ENCODE peak calls at places on chromosomes 4 and X, in eight cellular contexts. One of them, this sample, is unnamed.

GRCh38 chr4:150087007-150087406 is 8.8 kb downstream of the DCLK2 start:
- DNase-seq in GM23248: no peak
- DNase-seq in transverse colon: no peak
- DNase-seq in astrocyte: no peak
- DNase-seq in MM.1S: no peak
- DNase-seq in PC-3: peak
- DNase-seq in lung: no peak
- DNase-seq in SK-N-SH: no peak
- DNase-seq in this sample: no peak

GRCh38 chr4:81490761-81491160 is 19.1 kb upstream of the RASGEF1B start:
- DNase-seq in GM23248: no peak
- DNase-seq in transverse colon: no peak
- DNase-seq in astrocyte: no peak
- DNase-seq in MM.1S: no peak
- DNase-seq in PC-3: no peak
- DNase-seq in lung: no peak
- DNase-seq in SK-N-SH: no peak
- DNase-seq in this sample: no peak

GRCh38 chr4:169251291-169252235 is 19.2 kb downstream of the SH3RF1 start:
- DNase-seq in GM23248: no peak
- DNase-seq in transverse colon: peak
- DNase-seq in astrocyte: peak
- DNase-seq in MM.1S: no peak
- DNase-seq in PC-3: peak
- DNase-seq in lung: no peak
- DNase-seq in SK-N-SH: no peak
- DNase-seq in this sample: no peak

GRCh38 chrX:109684136-109684535 is 48.9 kb downstream of the ACSL4 start:
- DNase-seq in GM23248: peak
- DNase-seq in transverse colon: no peak
- DNase-seq in astrocyte: peak
- DNase-seq in MM.1S: no peak
- DNase-seq in PC-3: no peak
- DNase-seq in lung: no peak
- DNase-seq in SK-N-SH: no peak
- DNase-seq in this sample: no peak

GRCh38 chr4:47525154-47525819 is 40.2 kb downstream of the ATP10D start:
- DNase-seq in GM23248: peak
- DNase-seq in transverse colon: no peak
- DNase-seq in astrocyte: peak
- DNase-seq in MM.1S: no peak
- DNase-seq in PC-3: peak
- DNase-seq in lung: no peak
- DNase-seq in SK-N-SH: no peak
- DNase-seq in this sample: no peak

GRCh38 chr4:11428161-11428700 is 463 bp downstream of the HS3ST1 start:
- DNase-seq in GM23248: no peak
- DNase-seq in transverse colon: no peak
- DNase-seq in astrocyte: no peak
- DNase-seq in MM.1S: peak
- DNase-seq in PC-3: no peak
- DNase-seq in lung: no peak
- DNase-seq in SK-N-SH: no peak
- DNase-seq in this sample: no peak

GRCh38 chr4:80171251-80171650 is 26.1 kb upstream of the PRDM8 start:
- DNase-seq in GM23248: peak
- DNase-seq in transverse colon: no peak
- DNase-seq in astrocyte: peak
- DNase-seq in MM.1S: no peak
- DNase-seq in PC-3: no peak
- DNase-seq in lung: no peak
- DNase-seq in SK-N-SH: no peak
- DNase-seq in this sample: no peak

GRCh38 chr4:139986621-139987510 is 167.1 kb downstream of the MAML3 start:
- DNase-seq in GM23248: peak
- DNase-seq in transverse colon: no peak
- DNase-seq in astrocyte: peak
- DNase-seq in MM.1S: no peak
- DNase-seq in PC-3: no peak
- DNase-seq in lung: no peak
- DNase-seq in SK-N-SH: peak
- DNase-seq in this sample: no peak

GRCh38 chrX:103585421-103586313 is at the start of gene TCEAL4:
- DNase-seq in GM23248: peak
- DNase-seq in transverse colon: peak
- DNase-seq in astrocyte: no peak
- DNase-seq in MM.1S: peak
- DNase-seq in PC-3: peak
- DNase-seq in lung: peak
- DNase-seq in SK-N-SH: peak
- DNase-seq in this sample: peak
- H3K27ac ChIP-seq in GM23248: peak
- H3K27ac ChIP-seq in transverse colon: peak
- H3K27ac ChIP-seq in astrocyte: peak
- H3K27ac ChIP-seq in MM.1S: no peak
- H3K27ac ChIP-seq in PC-3: peak
- H3K27ac ChIP-seq in lung: peak
- H3K27ac ChIP-seq in SK-N-SH: peak
- H3K27ac ChIP-seq in this sample: peak

DNA sequence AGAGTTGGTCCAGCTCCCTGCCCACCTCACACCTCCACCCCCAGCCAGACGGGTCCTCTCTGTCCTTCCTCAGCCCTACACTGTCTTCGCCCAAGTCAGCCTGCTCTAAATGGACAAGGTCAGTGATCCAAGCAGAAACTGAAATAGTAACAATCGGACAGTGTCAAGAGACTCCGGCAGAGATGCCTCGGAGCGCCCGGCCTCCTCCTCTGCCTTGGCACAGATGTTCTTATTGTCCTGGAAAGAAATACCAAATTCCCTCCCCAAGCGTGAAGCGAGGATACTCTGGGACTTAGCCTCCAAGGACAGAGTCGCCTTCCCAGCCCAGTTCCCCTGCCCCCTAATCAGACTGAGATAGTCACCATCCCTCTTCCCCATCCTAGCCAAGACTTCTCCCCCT is 28.5 kb downstream of the UTP14A start:
- DNase-seq in GM23248: no peak
- DNase-seq in transverse colon: no peak
- DNase-seq in astrocyte: no peak
- DNase-seq in MM.1S: no peak
- DNase-seq in PC-3: no peak
- DNase-seq in lung: no peak
- DNase-seq in SK-N-SH: no peak
- DNase-seq in this sample: peak
- H3K27ac ChIP-seq in GM23248: no peak
- H3K27ac ChIP-seq in transverse colon: no peak
- H3K27ac ChIP-seq in astrocyte: no peak
- H3K27ac ChIP-seq in MM.1S: no peak
- H3K27ac ChIP-seq in PC-3: no peak
- H3K27ac ChIP-seq in lung: no peak
- H3K27ac ChIP-seq in SK-N-SH: no peak
- H3K27ac ChIP-seq in this sample: peak

DNA sequence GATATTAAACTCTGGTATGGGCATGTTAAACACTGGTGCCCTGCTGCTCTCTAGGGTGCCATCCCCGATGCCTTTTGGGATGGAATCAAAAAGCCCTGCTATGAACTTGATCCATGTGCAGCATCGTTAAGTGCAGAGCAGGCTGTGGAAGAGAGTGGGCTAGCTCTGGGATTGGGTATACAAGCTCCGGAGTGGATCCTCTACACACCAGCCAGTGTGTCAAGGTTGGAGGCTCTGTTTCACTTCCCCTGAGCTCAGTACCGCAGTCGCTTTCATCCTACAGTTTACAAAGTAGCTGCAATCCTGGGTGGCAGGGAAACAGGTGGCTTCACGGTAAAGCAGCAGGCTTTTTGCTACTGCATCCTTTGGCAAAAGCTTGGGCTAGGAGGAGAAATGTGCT is 108.2 kb upstream of the SLC4A4 start:
- DNase-seq in GM23248: no peak
- DNase-seq in transverse colon: no peak
- DNase-seq in astrocyte: no peak
- DNase-seq in MM.1S: peak
- DNase-seq in PC-3: no peak
- DNase-seq in lung: no peak
- DNase-seq in SK-N-SH: no peak
- DNase-seq in this sample: no peak
- H3K27ac ChIP-seq in GM23248: no peak
- H3K27ac ChIP-seq in transverse colon: peak
- H3K27ac ChIP-seq in astrocyte: no peak
- H3K27ac ChIP-seq in MM.1S: peak
- H3K27ac ChIP-seq in PC-3: no peak
- H3K27ac ChIP-seq in lung: peak
- H3K27ac ChIP-seq in SK-N-SH: no peak
- H3K27ac ChIP-seq in this sample: no peak

GRCh38 chr4:6894086-6894478 is 15.5 kb upstream of the TBC1D14 start:
- DNase-seq in GM23248: no peak
- DNase-seq in transverse colon: peak
- DNase-seq in astrocyte: no peak
- DNase-seq in MM.1S: no peak
- DNase-seq in PC-3: no peak
- DNase-seq in lung: no peak
- DNase-seq in SK-N-SH: no peak
- DNase-seq in this sample: no peak

GRCh38 chr4:6891436-6892170 is 18.0 kb upstream of the TBC1D14 start:
- DNase-seq in GM23248: peak
- DNase-seq in transverse colon: no peak
- DNase-seq in astrocyte: peak
- DNase-seq in MM.1S: no peak
- DNase-seq in PC-3: no peak
- DNase-seq in lung: no peak
- DNase-seq in SK-N-SH: no peak
- DNase-seq in this sample: no peak

GRCh38 chr4:6892909-6893202 is 16.8 kb upstream of the TBC1D14 start:
- DNase-seq in GM23248: no peak
- DNase-seq in transverse colon: no peak
- DNase-seq in astrocyte: no peak
- DNase-seq in MM.1S: no peak
- DNase-seq in PC-3: no peak
- DNase-seq in lung: no peak
- DNase-seq in SK-N-SH: no peak
- DNase-seq in this sample: no peak

GRCh38 chr4:6893449-6894085 is 16.1 kb upstream of the TBC1D14 start:
- DNase-seq in GM23248: peak
- DNase-seq in transverse colon: peak
- DNase-seq in astrocyte: peak
- DNase-seq in MM.1S: no peak
- DNase-seq in PC-3: no peak
- DNase-seq in lung: no peak
- DNase-seq in SK-N-SH: no peak
- DNase-seq in this sample: no peak

DNA sequence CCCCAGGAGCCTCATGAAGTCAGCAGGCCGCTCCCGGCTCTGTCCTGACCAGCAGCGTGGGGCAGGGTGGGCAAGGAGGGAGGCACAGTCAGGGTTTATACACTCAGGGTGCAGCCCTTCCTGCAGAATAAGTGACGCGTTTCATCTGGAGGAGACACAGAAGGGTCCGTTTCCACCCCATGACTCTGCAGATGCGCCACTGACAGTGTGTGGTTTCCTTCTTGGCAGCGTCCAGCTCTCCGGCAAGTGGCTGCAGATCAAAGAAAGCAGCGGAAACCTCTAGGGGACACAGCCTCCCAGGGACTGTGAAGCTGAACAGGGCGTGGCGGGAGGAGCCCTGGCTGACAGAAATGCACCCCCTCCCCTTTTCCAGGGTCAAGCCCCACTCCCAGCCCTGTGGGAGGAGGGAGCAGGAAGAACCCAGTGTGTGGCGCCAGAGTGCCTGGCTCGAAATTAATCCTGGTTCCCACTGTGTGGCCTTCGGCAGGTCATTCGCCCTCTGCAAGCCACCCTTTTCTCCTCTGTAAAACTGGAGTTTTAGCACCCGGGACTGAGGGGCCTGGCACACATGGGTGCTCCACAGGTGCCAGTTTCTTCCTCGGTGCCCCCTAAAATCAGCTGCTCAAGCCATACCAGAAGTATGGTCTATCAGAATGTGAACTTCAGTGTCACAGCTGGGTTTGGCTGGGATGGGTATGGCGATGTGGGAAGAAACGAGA is 17.3 kb upstream of the TBC1D14 start:
- DNase-seq in GM23248: peak
- DNase-seq in transverse colon: peak
- DNase-seq in astrocyte: peak
- DNase-seq in MM.1S: no peak
- DNase-seq in PC-3: peak
- DNase-seq in lung: no peak
- DNase-seq in SK-N-SH: no peak
- DNase-seq in this sample: no peak
- H3K27ac ChIP-seq in GM23248: peak
- H3K27ac ChIP-seq in transverse colon: peak
- H3K27ac ChIP-seq in astrocyte: peak
- H3K27ac ChIP-seq in MM.1S: no peak
- H3K27ac ChIP-seq in PC-3: no peak
- H3K27ac ChIP-seq in lung: no peak
- H3K27ac ChIP-seq in SK-N-SH: no peak
- H3K27ac ChIP-seq in this sample: no peak

GRCh38 chrX:45751156-45751555 is 550.5 kb upstream of the DIPK2B start:
- DNase-seq in GM23248: no peak
- DNase-seq in transverse colon: no peak
- DNase-seq in astrocyte: no peak
- DNase-seq in MM.1S: no peak
- DNase-seq in PC-3: no peak
- DNase-seq in lung: no peak
- DNase-seq in SK-N-SH: no peak
- DNase-seq in this sample: no peak

GRCh38 chrX:45750639-45751038 is 550.0 kb upstream of the DIPK2B start:
- DNase-seq in GM23248: peak
- DNase-seq in transverse colon: no peak
- DNase-seq in astrocyte: peak
- DNase-seq in MM.1S: no peak
- DNase-seq in PC-3: no peak
- DNase-seq in lung: no peak
- DNase-seq in SK-N-SH: no peak
- DNase-seq in this sample: no peak

GRCh38 chrX:45749375-45749774 is 548.7 kb upstream of the DIPK2B start:
- DNase-seq in GM23248: peak
- DNase-seq in transverse colon: no peak
- DNase-seq in astrocyte: no peak
- DNase-seq in MM.1S: no peak
- DNase-seq in PC-3: peak
- DNase-seq in lung: no peak
- DNase-seq in SK-N-SH: no peak
- DNase-seq in this sample: no peak

GRCh38 chrX:45747905-45748304 is 547.2 kb upstream of the DIPK2B start:
- DNase-seq in GM23248: peak
- DNase-seq in transverse colon: no peak
- DNase-seq in astrocyte: peak
- DNase-seq in MM.1S: no peak
- DNase-seq in PC-3: peak
- DNase-seq in lung: no peak
- DNase-seq in SK-N-SH: no peak
- DNase-seq in this sample: no peak

DNA sequence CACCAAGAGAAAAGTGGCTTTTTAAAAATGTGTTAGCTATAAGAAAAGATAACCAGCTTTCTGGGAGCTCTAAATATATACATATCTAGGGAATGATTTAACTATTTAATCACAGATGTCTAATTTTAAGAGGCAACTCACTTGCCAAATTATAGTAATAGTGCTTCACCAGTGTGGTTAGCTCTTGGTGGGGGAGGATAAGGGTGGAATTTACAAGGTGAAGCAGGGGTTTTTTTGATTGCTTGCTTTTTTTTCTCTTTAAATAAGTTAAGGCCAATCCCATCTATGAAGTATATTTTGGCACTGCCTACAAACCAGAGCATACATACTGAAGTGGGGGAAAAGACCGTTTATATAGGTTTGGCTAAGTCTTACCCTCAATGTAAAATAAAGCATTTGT is 547.8 kb upstream of the DIPK2B start:
- DNase-seq in GM23248: peak
- DNase-seq in transverse colon: no peak
- DNase-seq in astrocyte: peak
- DNase-seq in MM.1S: no peak
- DNase-seq in PC-3: peak
- DNase-seq in lung: no peak
- DNase-seq in SK-N-SH: no peak
- DNase-seq in this sample: no peak
- H3K27ac ChIP-seq in GM23248: peak
- H3K27ac ChIP-seq in transverse colon: no peak
- H3K27ac ChIP-seq in astrocyte: peak
- H3K27ac ChIP-seq in MM.1S: no peak
- H3K27ac ChIP-seq in PC-3: peak
- H3K27ac ChIP-seq in lung: peak
- H3K27ac ChIP-seq in SK-N-SH: peak
- H3K27ac ChIP-seq in this sample: no peak